ENCODE peak calls at places on chromosomes 11 and 22, in five cellular contexts. S, K, Z, R and A are unnamed samples.

GRCh38 chr22:24521791-24522245 is 26.7 kb downstream of the UPB1 start:
- DNase-seq in Z (peak; percentile 74), R (no peak), K (no peak), S (peak; percentile 59), A (no peak)

GRCh38 chr22:26597480-26597879 is 7.5 kb upstream of the TPST2 start:
- DNase-seq in S (no peak), K (no peak), Z (no peak), R (no peak), A (no peak)

GRCh38 chr11:126231725-126232459 is 20.3 kb downstream of the FAM118B start:
- DNase-seq in S (peak; percentile 51), Z (no peak), R (no peak), K (no peak), A (no peak)

GRCh38 chr11:34926101-34926830 is 9.8 kb downstream of the PDHX start:
- DNase-seq in K (no peak), S (peak; percentile 76), Z (peak; percentile 69), R (no peak), A (no peak)

GRCh38 chr11:2580061-2580421 is 119.8 kb downstream of the KCNQ1OT1 start:
- DNase-seq in K (no peak), Z (no peak), S (no peak), R (no peak), A (no peak)

GRCh38 chr11:102810943-102811528 is 13.1 kb upstream of the MMP1 start:
- DNase-seq in Z (peak; percentile 13), R (no peak), S (peak; percentile 63), K (no peak), A (no peak)

GRCh38 chr11:69003301-69003865 is 9.7 kb downstream of the MRGPRF start:
- DNase-seq in S (no peak), Z (no peak), R (no peak), K (no peak), A (no peak)

GRCh38 chr11:113148652-113149051 is 165.7 kb upstream of the TTC12 start:
- DNase-seq in R (no peak), K (no peak), Z (no peak), S (no peak), A (no peak)

GRCh38 chr11:43987384-43988039 is 45.1 kb downstream of the C11orf96 start:
- DNase-seq in Z (no peak), K (peak; percentile 45), S (peak; percentile 98), R (no peak), A (no peak)

GRCh38 chr11:123654566-123655081 is at the start of gene SCN3B:
- DNase-seq in K (peak; percentile 42), R (no peak), Z (no peak), S (peak; percentile 59), A (no peak)

GRCh38 chr11:126815111-126815510 is 185.5 kb downstream of the KIRREL3 start:
- DNase-seq in S (peak; percentile 12), K (no peak), Z (no peak), R (no peak), A (no peak)

GRCh38 chr11:96155627-96156378 is 187.2 kb downstream of the MAML2 start:
- DNase-seq in S (peak; percentile 93), K (peak; percentile 20), Z (no peak), R (no peak), A (no peak)

GRCh38 chr11:65491614-65492386 is 7.0 kb upstream of the MALAT1 start:
- DNase-seq in S (peak; percentile 99), K (peak; percentile 29), R (no peak), Z (peak; percentile 44), A (no peak)

GRCh38 chr11:198236-198806 is 5.4 kb downstream of the SCGB1C1 start:
- DNase-seq in K (no peak), S (no peak), Z (no peak), R (no peak), A (no peak)

GRCh38 chr11:7657306-7658025 is 15.8 kb downstream of the CYB5R2 start:
- DNase-seq in R (no peak), Z (peak; percentile 16), K (peak; percentile 71), S (peak; percentile 87), A (no peak)

GRCh38 chr11:119522609-119523008 is 99.6 kb upstream of the THY1 start:
- DNase-seq in K (no peak), Z (no peak), R (no peak), S (no peak), A (no peak)

GRCh38 chr11:132318421-132319157 is 948.2 kb downstream of the NTM start:
- DNase-seq in Z (no peak), R (no peak), S (peak; percentile 5), K (no peak), A (no peak)

GRCh38 chr22:22928666-22929380 is 41.2 kb downstream of the IGLL5 start:
- DNase-seq in K (no peak), S (peak; percentile 56), R (peak; percentile 13), Z (peak; percentile 90), A (peak; percentile 62)